ENCODE peak calls at places on chromosomes 4 and X, in nine cellular contexts. U is testis, E is tibial nerve, F is transverse colon, I is spleen, R is sigmoid colon, B is ovary, Q is GM12891, Z is suprapubic skin. M is an unnamed sample.

GRCh38 chr4:102625232-102625930 is 124.2 kb downstream of the NFKB1 start:
- DNase-seq in U (no peak), E (no peak), F (peak), I (peak), R (no peak), B (peak), Q (peak), Z (no peak), M (peak)

GRCh38 chr4:6152879-6153705 is 47.3 kb downstream of the JAKMIP1 start:
- DNase-seq in U (no peak), E (no peak), F (no peak), I (no peak), R (no peak), B (no peak), Q (no peak), Z (no peak), M (no peak)

GRCh38 chrX:155035688-155036087 is 9.0 kb downstream of the FUNDC2 start:
- DNase-seq in U (no peak), E (no peak), F (no peak), I (no peak), R (no peak), B (no peak), Q (no peak), Z (no peak), M (no peak)

GRCh38 chrX:153379971-153380581 is 21.1 kb downstream of the PNMA6E start:
- DNase-seq in U (peak), E (no peak), F (no peak), I (no peak), R (no peak), B (no peak), Q (no peak), Z (no peak), M (peak)

GRCh38 chr4:29326816-29327215 is 1393.4 kb upstream of the PCDH7 start:
- DNase-seq in U (no peak), E (no peak), F (no peak), I (no peak), R (no peak), B (no peak), Q (no peak), Z (no peak), M (no peak)

GRCh38 chr4:6560416-6561172 is 14.4 kb upstream of the MAN2B2 start:
- DNase-seq in U (no peak), E (no peak), F (no peak), I (no peak), R (no peak), B (no peak), Q (no peak), Z (no peak), M (no peak)

GRCh38 chr4:106809083-106809482 is 227.0 kb downstream of the DKK2 start:
- DNase-seq in U (peak), E (peak), F (no peak), I (no peak), R (no peak), B (no peak), Q (no peak), Z (no peak), M (no peak)

GRCh38 chr4:7001271-7001670 is 41.9 kb upstream of the TADA2B start:
- DNase-seq in U (peak), E (no peak), F (no peak), I (no peak), R (no peak), B (no peak), Q (no peak), Z (no peak), M (peak)

GRCh38 chr4:108171541-108172230 is 3.0 kb upstream of the LEF1 start:
- DNase-seq in U (peak), E (no peak), F (no peak), I (peak), R (no peak), B (no peak), Q (no peak), Z (no peak), M (no peak)

GRCh38 chr4:41763741-41764140 is 15.2 kb upstream of the PHOX2B start:
- DNase-seq in U (no peak), E (no peak), F (no peak), I (no peak), R (no peak), B (no peak), Q (no peak), Z (no peak), M (no peak)

GRCh38 chrX:70336767-70337166 is 46.9 kb downstream of the KIF4A start:
- DNase-seq in U (no peak), E (no peak), F (no peak), I (no peak), R (no peak), B (no peak), Q (no peak), Z (no peak), M (no peak)

GRCh38 chrX:3384330-3384729 is 37.9 kb upstream of the MXRA5 start:
- DNase-seq in U (no peak), E (no peak), F (no peak), I (no peak), R (no peak), B (no peak), Q (no peak), Z (no peak), M (no peak)

GRCh38 chr4:131974730-131975129 is 1174.4 kb upstream of the PCDH10 start:
- DNase-seq in U (no peak), E (no peak), F (no peak), I (no peak), R (no peak), B (no peak), Q (no peak), Z (no peak), M (no peak)

GRCh38 chr4:152115121-152115520 is 354.3 kb upstream of the GATB start:
- DNase-seq in U (no peak), E (no peak), F (no peak), I (no peak), R (no peak), B (no peak), Q (no peak), Z (no peak), M (no peak)

GRCh38 chrX:16208601-16209000 is 41.3 kb downstream of the MAGEB17 start:
- DNase-seq in U (no peak), E (no peak), F (no peak), I (no peak), R (no peak), B (no peak), Q (no peak), Z (no peak), M (no peak)

GRCh38 chr4:97912151-97912550 is 231.1 kb downstream of the STPG2 start:
- DNase-seq in U (no peak), E (no peak), F (no peak), I (no peak), R (no peak), B (no peak), Q (no peak), Z (no peak), M (no peak)

GRCh38 chrX:15750611-15751159 is 12.6 kb downstream of the CA5B start:
- DNase-seq in U (no peak), E (no peak), F (no peak), I (no peak), R (no peak), B (no peak), Q (no peak), Z (no peak), M (no peak)

GRCh38 chrX:31508338-31508737 is 436.5 kb upstream of the FTHL17 start:
- DNase-seq in U (peak), E (no peak), F (peak), I (no peak), R (peak), B (no peak), Q (no peak), Z (no peak), M (no peak)

GRCh38 chr4:65943076-65943475 is 272.8 kb upstream of the EPHA5 start:
- DNase-seq in U (no peak), E (no peak), F (no peak), I (no peak), R (no peak), B (no peak), Q (no peak), Z (no peak), M (no peak)

GRCh38 chr4:153555730-153556440 is 89.7 kb downstream of the TMEM131L start:
- DNase-seq in U (peak), E (peak), F (peak), I (no peak), R (peak), B (peak), Q (no peak), Z (no peak), M (peak)

GRCh38 chr4:126897038-126897437 is 735.7 kb upstream of the INTU start:
- DNase-seq in U (no peak), E (no peak), F (no peak), I (no peak), R (no peak), B (no peak), Q (no peak), Z (no peak), M (no peak)

GRCh38 chr4:113476800-113477199 is 284.7 kb downstream of the CAMK2D start:
- DNase-seq in U (no peak), E (no peak), F (no peak), I (no peak), R (no peak), B (no peak), Q (no peak), Z (no peak), M (no peak)

GRCh38 chr4:109735566-109736454 is 5.9 kb upstream of the PLA2G12A start:
- DNase-seq in U (peak), E (no peak), F (peak), I (no peak), R (no peak), B (no peak), Q (no peak), Z (no peak), M (peak)

GRCh38 chrX:22652596-22652995 is 347.2 kb upstream of the DDX53 start:
- DNase-seq in U (peak), E (no peak), F (peak), I (no peak), R (no peak), B (no peak), Q (no peak), Z (no peak), M (peak)

GRCh38 chrX:15146515-15146914 is 123.4 kb downstream of the ASB9 start:
- DNase-seq in U (peak), E (no peak), F (peak), I (no peak), R (no peak), B (no peak), Q (no peak), Z (no peak), M (no peak)

GRCh38 chrX:154436597-154437397 is at the start of gene GDI1:
- DNase-seq in U (no peak), E (no peak), F (peak), I (peak), R (peak), B (peak), Q (peak), Z (peak), M (no peak)

DNA sequence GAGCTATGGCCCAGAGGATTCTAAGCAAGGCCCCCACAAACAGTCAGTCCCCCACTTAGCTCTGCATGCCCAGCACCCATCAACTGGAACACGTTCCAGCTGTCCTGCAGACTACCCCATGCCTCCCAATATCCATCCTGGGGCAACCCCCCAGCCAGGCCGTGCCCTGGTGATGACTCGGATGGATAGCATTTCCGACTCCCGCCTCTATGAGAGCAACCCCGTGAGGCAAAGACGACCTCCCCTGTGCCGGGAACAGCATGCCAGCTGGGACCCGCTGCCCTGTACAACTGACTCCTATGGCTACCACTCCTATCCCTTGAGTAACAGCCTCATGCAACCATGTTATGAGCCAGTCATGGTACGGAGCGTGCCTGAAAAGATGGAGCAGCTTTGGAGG is 32.0 kb downstream of the LAS1L start:
- DNase-seq in U (no peak), E (no peak), F (no peak), I (no peak), R (no peak), B (no peak), Q (no peak), Z (no peak), M (no peak)
- TF ChIP-seq POLR2A in U (no peak), E (no peak), F (no peak), I (no peak), R (no peak), B (no peak), Q (no peak), Z (no peak), M (no peak)

DNA sequence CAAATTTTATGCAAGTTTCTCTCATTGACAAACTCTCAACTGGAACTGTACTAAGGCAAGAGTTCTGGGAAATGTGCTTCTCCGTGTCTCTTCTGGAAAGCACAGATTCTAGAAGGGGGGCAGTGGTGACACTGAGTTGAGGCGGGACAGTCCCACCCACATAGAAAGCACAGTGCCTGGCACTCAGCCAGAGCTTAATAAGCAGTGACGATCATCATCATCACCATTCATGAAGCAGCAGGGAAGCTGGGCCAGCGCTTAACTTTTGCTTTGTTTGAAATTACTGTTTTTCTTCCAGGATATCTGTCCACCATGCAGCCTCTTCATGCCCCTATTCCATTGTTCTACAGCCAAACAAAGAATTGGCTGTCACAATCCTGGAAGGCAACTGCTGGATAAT is 60.3 kb downstream of the BEND2 start:
- DNase-seq in U (peak), E (no peak), F (no peak), I (no peak), R (no peak), B (no peak), Q (no peak), Z (no peak), M (no peak)
- TF ChIP-seq POLR2A in U (no peak), E (no peak), F (no peak), I (no peak), R (no peak), B (no peak), Q (no peak), Z (no peak), M (no peak)

GRCh38 chrX:129843459-129844306 is at the start of gene ZDHHC9:
- DNase-seq in U (peak), E (peak), F (peak), I (peak), R (peak), B (peak), Q (peak), Z (peak), M (peak)
- TF ChIP-seq POLR2A in U (no peak), E (peak), F (peak), I (no peak), R (peak), B (peak), Q (peak), Z (peak), M (peak)

GRCh38 chr4:185395956-185396723 is 416 bp upstream of the LRP2BP start:
- DNase-seq in U (peak), E (peak), F (peak), I (peak), R (peak), B (peak), Q (peak), Z (peak), M (peak)
- TF ChIP-seq POLR2A in U (peak), E (peak), F (peak), I (peak), R (peak), B (peak), Q (peak), Z (peak), M (peak)

M was measured in adrenal gland.